ENCODE peak calls at places on chromosome 11, in six cellular contexts. W is HepG2, L is WERI-Rb-1, I is PC-3, F is breast epithelium, R is heart right ventricle. D is an unnamed sample.

GRCh38 chr11:32033491-32033890 is 57.4 kb upstream of the RCN1 start:
- DNase-seq in W (no peak), L (no peak), I (no peak), F (no peak), R (no peak), D (no peak)

GRCh38 chr11:80584661-80585060 is 1143.8 kb upstream of the TENM4 start:
- DNase-seq in W (no peak), L (no peak), I (no peak), F (no peak), R (no peak), D (no peak)

GRCh38 chr11:763549-764321 is 13.6 kb downstream of the GATD1 start:
- DNase-seq in W (no peak), L (no peak), I (no peak), F (no peak), R (no peak), D (no peak)

GRCh38 chr11:1219836-1220810 is 2.7 kb upstream of the MUC5B start:
- DNase-seq in W (peak; percentile 69), L (no peak), I (peak; percentile 55), F (no peak), R (no peak), D (no peak)

GRCh38 chr11:94129505-94130335 is 1.1 kb downstream of the PANX1 start:
- DNase-seq in W (no peak), L (no peak), I (peak; percentile 85), F (peak; percentile 57), R (peak; percentile 43), D (no peak)

GRCh38 chr11:28483072-28483867 is 375.1 kb downstream of the METTL15 start:
- DNase-seq in W (no peak), L (no peak), I (peak; percentile 52), F (no peak), R (no peak), D (no peak)

GRCh38 chr11:122705396-122705795 is 49.9 kb downstream of the UBASH3B start:
- DNase-seq in W (no peak), L (no peak), I (no peak), F (no peak), R (no peak), D (no peak)

GRCh38 chr11:17389957-17390649 is 1.6 kb upstream of the KCNJ11 start:
- DNase-seq in W (no peak), L (no peak), I (no peak), F (no peak), R (no peak), D (no peak)

GRCh38 chr11:72217856-72218745 is 1.5 kb downstream of the FOLR2 start:
- DNase-seq in W (no peak), L (no peak), I (no peak), F (no peak), R (no peak), D (no peak)

GRCh38 chr11:89521792-89522191 is 30.6 kb upstream of the NOX4 start:
- DNase-seq in W (no peak), L (no peak), I (no peak), F (no peak), R (no peak), D (no peak)

GRCh38 chr11:122816701-122817100 is 21.6 kb upstream of the CRTAM start:
- DNase-seq in W (no peak), L (no peak), I (no peak), F (no peak), R (peak; percentile 19), D (no peak)

GRCh38 chr11:110712643-110713468 is 619 bp upstream of the ARHGAP20 start:
- DNase-seq in W (no peak), L (peak; percentile 38), I (no peak), F (peak; percentile 24), R (peak; percentile 19), D (no peak)

GRCh38 chr11:72643547-72643946 is 30.7 kb downstream of the PDE2A start:
- DNase-seq in W (no peak), L (no peak), I (peak; percentile 89), F (no peak), R (no peak), D (no peak)

GRCh38 chr11:120925944-120926343 is 98.0 kb upstream of the TBCEL start:
- DNase-seq in W (no peak), L (no peak), I (no peak), F (no peak), R (no peak), D (no peak)

GRCh38 chr11:114243461-114244372 is 52.5 kb upstream of the NNMT start:
- DNase-seq in W (no peak), L (no peak), I (no peak), F (no peak), R (peak; percentile 80), D (no peak)

GRCh38 chr11:84564180-84564866 is 1062.8 kb downstream of the DLG2 start:
- DNase-seq in W (peak; percentile 77), L (peak; percentile 41), I (peak; percentile 88), F (no peak), R (no peak), D (no peak)

GRCh38 chr11:32006799-32007388 is 84.0 kb upstream of the RCN1 start:
- DNase-seq in W (peak; percentile 13), L (peak; percentile 18), I (peak; percentile 71), F (no peak), R (peak; percentile 6), D (peak; percentile 7)

GRCh38 chr11:250740-251299 is 14.0 kb downstream of the PSMD13 start:
- DNase-seq in W (no peak), L (peak; percentile 74), I (peak; percentile 50), F (no peak), R (peak; percentile 48), D (no peak)

GRCh38 chr11:17185938-17186337 is 21.8 kb downstream of the PIK3C2A start:
- DNase-seq in W (no peak), L (no peak), I (no peak), F (no peak), R (no peak), D (no peak)

GRCh38 chr11:32440920-32441319 is 5.6 kb upstream of the WT1 start:
- DNase-seq in W (no peak), L (no peak), I (no peak), F (no peak), R (no peak), D (no peak)

GRCh38 chr11:71206186-71206585 is 46.2 kb downstream of the SHANK2 start:
- DNase-seq in W (no peak), L (no peak), I (no peak), F (peak; percentile 47), R (no peak), D (no peak)

GRCh38 chr11:125941606-125942275 is 4.1 kb upstream of the VSIG10L2 start:
- DNase-seq in W (peak; percentile 60), L (peak; percentile 81), I (peak; percentile 72), F (peak; percentile 30), R (peak; percentile 55), D (no peak)

DNA sequence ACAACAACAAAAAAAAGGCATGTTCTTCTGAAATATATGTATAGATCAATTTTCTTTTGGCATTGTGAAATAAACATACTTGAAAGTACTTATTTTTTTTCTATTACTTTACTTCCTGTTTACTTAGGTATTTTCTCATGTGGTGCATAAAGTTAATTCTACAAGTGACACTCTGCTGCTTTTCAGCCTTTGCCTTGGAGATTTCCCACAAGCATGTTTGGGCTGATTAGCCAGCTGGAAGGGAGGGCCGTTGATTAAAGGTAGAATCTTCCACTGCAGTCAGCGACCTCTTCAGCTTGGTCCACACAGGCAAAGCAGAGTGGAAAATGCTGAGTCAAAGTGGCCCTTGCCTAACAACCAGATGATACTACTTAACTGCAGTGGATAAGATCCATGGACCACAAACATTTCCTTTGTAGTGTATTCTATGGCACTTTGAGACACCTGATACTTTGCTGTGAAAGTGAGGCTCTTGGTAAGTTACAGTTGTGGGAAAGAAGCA is 176.0 kb downstream of the ARHGAP42 start:
- DNase-seq in W (no peak), L (peak; percentile 62), I (peak; percentile 43), F (no peak), R (peak; percentile 53), D (peak; percentile 84)
- TF ChIP-seq CTCF in W (no peak), L (no peak), I (no peak), F (no peak), R (no peak), D (peak; percentile 9)

GRCh38 chr11:95789506-95790122 is at the start of gene FAM76B:
- DNase-seq in W (peak; percentile 98), L (peak; percentile 98), I (peak; percentile 100), F (peak; percentile 96), R (peak; percentile 97), D (peak; percentile 94)
- H3K4me3 ChIP-seq in W (peak within 1 kb of the TSS; percentile 97), L (peak within 1 kb of the TSS; percentile 71), I (peak within 1 kb of the TSS; percentile 86), F (peak within 1 kb of the TSS; percentile 94), R (peak within 1 kb of the TSS; percentile 87), D (peak within 1 kb of the TSS; percentile 86)

DNA sequence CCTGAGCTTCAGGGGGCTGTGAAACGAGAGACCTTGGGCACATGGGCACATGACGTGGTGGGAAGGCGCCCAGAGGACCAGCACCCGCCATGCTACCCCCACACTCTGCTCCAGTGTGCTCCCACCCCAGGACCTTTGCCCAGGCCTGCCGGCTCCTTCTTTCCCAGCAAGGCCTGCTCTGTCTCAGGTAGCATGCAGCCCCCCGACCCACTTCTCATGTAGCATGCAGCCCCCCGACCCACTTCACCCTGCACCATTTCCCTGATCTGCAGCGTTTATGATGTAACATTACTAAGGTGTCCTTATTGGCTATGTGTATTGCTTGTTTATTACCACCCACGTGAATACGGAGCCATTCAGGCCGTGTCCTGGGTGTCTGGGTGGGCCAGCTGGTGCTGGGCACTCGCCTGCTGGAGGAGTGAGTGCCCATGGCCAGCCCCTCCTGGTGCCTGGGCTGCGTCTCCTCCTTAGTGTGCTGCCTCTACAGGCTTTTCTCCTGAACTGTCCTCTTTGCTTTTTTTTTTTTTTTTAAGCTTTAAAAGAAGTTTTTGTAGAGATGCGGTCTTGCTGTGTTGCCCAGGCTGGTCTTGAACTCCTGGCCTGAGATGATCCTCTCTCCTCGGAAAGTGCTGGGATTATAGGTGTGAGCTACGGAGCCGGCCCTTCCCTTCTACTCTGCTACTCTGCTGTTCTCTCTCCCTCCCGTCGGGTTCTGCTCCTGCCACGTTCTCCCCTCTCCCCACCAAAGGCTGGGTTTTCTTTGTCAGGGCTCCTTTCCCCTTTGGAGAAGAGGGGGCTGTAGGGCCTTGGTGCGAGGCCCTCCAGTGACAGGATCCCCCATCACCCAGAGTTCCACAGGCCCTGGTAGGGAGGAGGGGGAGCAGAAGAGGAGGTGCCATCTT is 29.4 kb downstream of the LRP5 start:
- DNase-seq in W (no peak), L (no peak), I (no peak), F (no peak), R (no peak), D (no peak)
- TF ChIP-seq CTCF in W (no peak), L (no peak), I (peak; percentile 21), F (no peak), R (no peak), D (no peak)

GRCh38 chr11:66462911-66463310 is 3.8 kb upstream of the PELI3 start:
- DNase-seq in W (no peak), L (no peak), I (peak; percentile 52), F (no peak), R (no peak), D (no peak)

GRCh38 chr11:66466225-66467033 is at the start of gene PELI3:
- DNase-seq in W (peak; percentile 72), L (peak; percentile 94), I (peak; percentile 96), F (peak; percentile 85), R (peak; percentile 92), D (peak; percentile 45)

GRCh38 chr11:66465371-66466224 is 1.1 kb upstream of the PELI3 start:
- DNase-seq in W (no peak), L (no peak), I (no peak), F (no peak), R (no peak), D (no peak)

GRCh38 chr11:66467034-66467659 is 442 bp downstream of the PELI3 start:
- DNase-seq in W (no peak), L (no peak), I (peak; percentile 43), F (peak; percentile 22), R (no peak), D (no peak)

DNA sequence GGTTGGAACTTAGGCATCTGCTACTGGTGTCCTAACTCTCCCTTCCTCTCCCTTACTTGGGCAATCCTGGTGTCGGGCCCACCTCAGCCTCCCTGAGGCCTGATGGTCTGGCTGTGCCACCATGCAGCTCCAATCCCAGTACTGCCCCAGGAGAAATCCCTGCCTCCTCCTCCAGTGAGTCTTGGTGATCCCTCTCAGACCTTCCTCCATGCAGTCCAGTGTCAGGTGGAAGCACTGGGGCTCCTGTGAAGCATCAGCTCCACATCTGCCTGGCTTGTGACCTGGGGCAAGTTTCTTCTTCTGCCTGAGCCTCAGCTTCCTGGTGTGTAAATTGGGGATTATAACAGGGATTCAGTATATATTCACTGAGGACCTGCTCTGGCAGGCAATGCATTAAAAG is 1.8 kb upstream of the PELI3 start:
- DNase-seq in W (no peak), L (no peak), I (no peak), F (no peak), R (no peak), D (no peak)
- H3K4me3 ChIP-seq in W (no peak overlapping the region), L (no peak overlapping the region), I (no peak overlapping the region), F (no peak overlapping the region), R (no peak overlapping the region), D (no peak overlapping the region)

D was measured in AG09309.